ENCODE peak calls at places on chromosome 9, in six cellular contexts. B is brain microvascular endothelial cell, E is upper lobe of right lung, Q is stomach, M is transverse colon, L is uterus. N is an unnamed sample. For H3K27me3, the result is how much of the 10 kb centered on the place peaks cover.

GRCh38 chr9:35102465-35102768 is 514 bp downstream of the STOML2 start:
- DNase-seq in B (peak), E (no peak), Q (no peak), M (peak), L (no peak), N (no peak)

GRCh38 chr9:90300901-90301688 is 341.5 kb downstream of the DIRAS2 start:
- DNase-seq in B (peak), E (no peak), Q (peak), M (peak), L (peak), N (peak)

GRCh38 chr9:114894206-114894605 is 36.2 kb downstream of the TNFSF8 start:
- DNase-seq in B (no peak), E (no peak), Q (no peak), M (no peak), L (no peak), N (no peak)

GRCh38 chr9:112069318-112070169 is 105.6 kb downstream of the SUSD1 start:
- DNase-seq in B (no peak), E (no peak), Q (no peak), M (peak), L (no peak), N (no peak)

GRCh38 chr9:120579139-120579749 is 723 bp downstream of the CDK5RAP2 start:
- DNase-seq in B (no peak), E (no peak), Q (no peak), M (no peak), L (no peak), N (no peak)

GRCh38 chr9:75998107-75998780 is 107.8 kb downstream of the PCSK5 start:
- DNase-seq in B (no peak), E (no peak), Q (no peak), M (no peak), L (no peak), N (no peak)

GRCh38 chr9:124209279-124209678 is 48.5 kb upstream of the NEK6 start:
- DNase-seq in B (no peak), E (peak), Q (no peak), M (no peak), L (no peak), N (no peak)

GRCh38 chr9:132176338-132176737 is 14.5 kb downstream of the NTNG2 start:
- DNase-seq in B (no peak), E (no peak), Q (no peak), M (no peak), L (no peak), N (no peak)

GRCh38 chr9:88660611-88661010 is 125.6 kb downstream of the NXNL2 start:
- DNase-seq in B (peak), E (no peak), Q (no peak), M (no peak), L (no peak), N (no peak)

GRCh38 chr9:91197232-91198181 is 164.2 kb downstream of the AUH start:
- DNase-seq in B (peak), E (no peak), Q (peak), M (peak), L (peak), N (peak)

GRCh38 chr9:119924736-119925135 is 555.5 kb upstream of the BRINP1 start:
- DNase-seq in B (no peak), E (no peak), Q (no peak), M (no peak), L (no peak), N (no peak)

GRCh38 chr9:128128836-128129590 is 1.5 kb upstream of the PTGES2 start:
- DNase-seq in B (no peak), E (no peak), Q (no peak), M (no peak), L (no peak), N (no peak)

GRCh38 chr9:80028501-80028900 is 456.7 kb downstream of the TLE4 start:
- DNase-seq in B (no peak), E (no peak), Q (no peak), M (no peak), L (no peak), N (no peak)

GRCh38 chr9:83231039-83231438 is 168.1 kb upstream of the RASEF start:
- DNase-seq in B (no peak), E (no peak), Q (no peak), M (no peak), L (no peak), N (no peak)

GRCh38 chr9:93826209-93826608 is 128.9 kb downstream of the BARX1 start:
- DNase-seq in B (no peak), E (peak), Q (no peak), M (no peak), L (no peak), N (no peak)

GRCh38 chr9:126482361-126483044 is 131.2 kb upstream of the LMX1B start:
- DNase-seq in B (peak), E (no peak), Q (no peak), M (no peak), L (no peak), N (no peak)

GRCh38 chr9:133119039-133119438 is 2.0 kb downstream of the RALGDS start:
- DNase-seq in B (no peak), E (no peak), Q (no peak), M (no peak), L (no peak), N (no peak)

GRCh38 chr9:33524431-33524947 is 438 bp downstream of the ANKRD18B start:
- DNase-seq in B (no peak), E (no peak), Q (no peak), M (no peak), L (no peak), N (no peak)

GRCh38 chr9:3436629-3437028 is 89.2 kb downstream of the RFX3 start:
- DNase-seq in B (peak), E (no peak), Q (no peak), M (no peak), L (no peak), N (peak)

GRCh38 chr9:92709240-92709639 is 39.3 kb upstream of the IPPK start:
- DNase-seq in B (no peak), E (no peak), Q (no peak), M (no peak), L (no peak), N (no peak)

GRCh38 chr9:122392714-122393113 is 21.9 kb downstream of the PTGS1 start:
- DNase-seq in B (no peak), E (no peak), Q (no peak), M (no peak), L (no peak), N (no peak)

GRCh38 chr9:98806394-98807069 is 938 bp upstream of the GALNT12 start:
- DNase-seq in B (no peak), E (no peak), Q (no peak), M (no peak), L (no peak), N (no peak)

GRCh38 chr9:74025402-74025894 is 471.7 kb upstream of the RORB start:
- DNase-seq in B (no peak), E (no peak), Q (no peak), M (no peak), L (no peak), N (no peak)

GRCh38 chr9:107222020-107222522 is 61.0 kb upstream of the RAD23B start:
- DNase-seq in B (peak), E (no peak), Q (no peak), M (no peak), L (no peak), N (no peak)

GRCh38 chr9:27047126-27047525 is 41.7 kb upstream of the LRRC19 start:
- DNase-seq in B (no peak), E (no peak), Q (no peak), M (no peak), L (no peak), N (no peak)

GRCh38 chr9:105269593-105269992 is 25.1 kb downstream of the SLC44A1 start:
- DNase-seq in B (no peak), E (no peak), Q (no peak), M (no peak), L (no peak), N (no peak)

DNA sequence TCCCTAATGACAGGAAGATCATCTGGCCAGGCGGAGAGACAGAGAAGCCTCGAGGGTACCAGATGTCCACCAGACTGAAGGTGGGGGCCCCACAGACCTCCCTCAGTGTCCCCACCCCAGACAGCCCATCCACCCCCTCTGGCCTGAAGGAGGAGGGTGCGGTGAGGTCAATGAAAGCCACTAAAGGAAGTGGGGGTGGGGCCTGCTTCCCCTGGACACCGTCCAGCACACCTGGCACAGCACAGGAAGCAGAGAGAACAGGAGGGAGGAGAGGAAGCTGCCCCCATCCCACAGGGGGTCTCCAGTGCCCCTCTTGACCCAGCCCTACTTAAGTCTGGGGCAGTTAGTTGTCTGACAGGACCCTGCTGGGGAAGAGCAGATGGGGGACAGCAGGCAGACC is 11.2 kb downstream of the LRRC26 start:
- DNase-seq in B (no peak), E (no peak), Q (no peak), M (peak), L (no peak), N (no peak)
- H3K27me3 ChIP-seq in B (under half), E (half or more), Q (half or more), M (half or more), L (half or more), N (under half)

DNA sequence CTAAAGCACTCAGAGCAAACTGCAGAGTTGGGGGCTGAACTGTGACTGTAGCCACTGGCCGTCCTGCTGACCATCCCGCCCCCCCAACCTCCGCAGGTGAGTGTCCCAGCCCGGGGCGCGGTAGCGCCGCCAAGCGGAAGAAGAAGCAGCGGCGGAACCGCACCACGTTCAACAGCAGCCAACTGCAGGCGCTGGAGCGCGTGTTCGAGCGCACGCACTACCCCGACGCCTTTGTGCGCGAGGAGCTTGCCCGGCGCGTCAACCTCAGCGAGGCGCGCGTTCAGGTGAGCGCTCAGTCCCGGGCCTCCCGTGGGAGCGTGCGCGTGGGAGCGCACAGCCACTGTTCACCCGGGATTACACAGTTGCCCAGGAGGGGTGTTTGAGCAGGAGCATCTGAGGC is 33.7 kb downstream of the PTGES start:
- DNase-seq in B (no peak), E (no peak), Q (no peak), M (no peak), L (no peak), N (no peak)
- TF ChIP-seq CTCF in B (peak), E (no peak), Q (no peak), M (no peak), L (no peak), N (no peak)

GRCh38 chr9:129379181-129379836 is 201.2 kb upstream of the IER5L start:
- DNase-seq in B (no peak), E (peak), Q (no peak), M (no peak), L (peak), N (no peak)

GRCh38 chr9:129375845-129376244 is 197.8 kb upstream of the IER5L start:
- DNase-seq in B (no peak), E (no peak), Q (no peak), M (no peak), L (no peak), N (no peak)

GRCh38 chr9:129381481-129381957 is 203.5 kb upstream of the IER5L start:
- DNase-seq in B (no peak), E (no peak), Q (no peak), M (no peak), L (peak), N (no peak)

GRCh38 chr9:129380961-129381401 is 202.9 kb upstream of the IER5L start:
- DNase-seq in B (no peak), E (no peak), Q (no peak), M (no peak), L (peak), N (no peak)

DNA sequence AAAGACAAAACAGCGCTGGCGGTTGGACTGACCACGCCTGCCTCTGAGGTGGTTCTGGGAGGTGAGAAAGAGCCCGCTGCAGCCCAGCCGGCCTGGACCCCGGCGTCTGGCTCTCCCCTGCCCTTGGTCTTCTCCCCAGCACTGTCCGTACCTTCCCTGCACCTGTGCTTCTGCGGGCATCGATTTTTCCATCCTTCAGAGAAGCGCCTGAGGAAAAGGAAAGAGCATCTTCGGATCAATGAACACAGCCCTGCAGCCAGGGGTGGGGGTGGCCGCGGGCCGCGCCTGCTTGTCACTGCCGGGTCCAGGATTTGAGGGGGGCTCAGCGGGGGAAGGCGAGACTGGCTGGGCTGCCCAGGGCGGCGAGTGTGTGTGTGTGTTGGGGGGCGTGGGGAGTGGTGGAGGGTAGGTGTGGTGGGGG is 200.2 kb upstream of the IER5L start:
- DNase-seq in B (no peak), E (peak), Q (no peak), M (no peak), L (no peak), N (no peak)
- H3K27me3 ChIP-seq in B (under half), E (under half), Q (under half), M (under half), L (under half), N (under half)

DNA sequence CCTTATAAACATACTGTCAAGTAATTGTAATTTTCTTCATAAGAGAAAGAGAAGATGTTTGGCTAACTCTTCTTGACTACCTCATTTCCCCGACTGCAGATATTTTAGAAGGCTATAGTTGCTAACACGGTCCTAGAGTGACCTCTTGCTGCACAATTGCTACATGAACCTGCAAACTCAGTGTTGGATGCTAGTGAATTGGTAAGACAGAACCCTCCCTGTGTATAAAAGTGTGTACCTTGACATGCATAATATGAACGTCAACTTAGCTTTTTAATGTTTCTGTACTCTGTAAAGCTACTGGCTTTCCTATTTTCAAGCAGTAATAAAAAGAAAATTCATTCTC is 46.7 kb upstream of the CER1 start:
- DNase-seq in B (peak), E (no peak), Q (no peak), M (no peak), L (no peak), N (no peak)
- TF ChIP-seq CTCF in B (peak), E (no peak), Q (no peak), M (no peak), L (no peak), N (peak)

DNA sequence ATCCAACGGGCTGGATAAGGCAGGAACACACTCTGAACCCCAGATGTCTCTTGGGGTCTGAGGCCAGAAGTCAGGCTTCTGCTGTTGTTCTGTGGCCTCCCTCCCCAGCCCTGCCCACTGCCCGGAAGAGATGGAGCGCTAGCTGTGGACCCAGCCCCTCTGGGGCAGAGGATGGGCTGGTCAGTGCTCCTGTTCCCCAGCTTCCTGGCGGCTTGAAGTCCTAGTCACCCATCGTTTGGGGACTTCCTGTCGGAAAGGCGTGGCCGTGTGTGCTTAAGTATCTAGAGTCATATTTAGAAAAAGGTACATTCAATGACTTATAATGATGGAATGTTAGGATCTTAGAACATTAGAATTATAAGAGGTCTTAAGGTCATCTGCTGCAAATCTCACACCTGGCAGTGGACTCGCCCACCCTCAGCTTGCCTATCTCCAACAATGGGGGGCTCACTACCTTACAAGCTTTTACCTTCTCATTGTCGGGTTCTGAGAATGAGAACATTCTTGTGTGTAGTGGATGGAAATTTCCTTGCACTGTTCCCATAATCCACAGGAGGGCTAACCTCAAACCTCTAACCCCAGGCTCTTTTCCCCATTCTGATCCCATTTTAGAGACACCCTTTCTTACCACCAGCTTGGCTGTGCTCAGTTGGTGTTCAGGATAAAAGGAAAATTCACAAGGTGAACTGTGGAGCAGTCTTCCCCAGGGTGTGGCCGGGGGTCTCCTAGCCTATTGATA is 13.4 kb upstream of the AIF1L start:
- DNase-seq in B (no peak), E (no peak), Q (no peak), M (no peak), L (no peak), N (no peak)
- H3K27me3 ChIP-seq in B (half or more), E (under half), Q (under half), M (under half), L (under half), N (under half)

GRCh38 chr9:97387504-97387886 is 24.4 kb upstream of the TDRD7 start:
- DNase-seq in B (no peak), E (no peak), Q (no peak), M (no peak), L (no peak), N (no peak)

GRCh38 chr9:97388721-97389238 is 23.1 kb upstream of the TDRD7 start:
- DNase-seq in B (no peak), E (no peak), Q (no peak), M (no peak), L (no peak), N (no peak)

GRCh38 chr9:97389249-97389648 is 22.6 kb upstream of the TDRD7 start:
- DNase-seq in B (no peak), E (no peak), Q (no peak), M (no peak), L (no peak), N (no peak)

GRCh38 chr9:97386733-97387503 is 25.0 kb upstream of the TDRD7 start:
- DNase-seq in B (peak), E (peak), Q (peak), M (peak), L (peak), N (peak)

GRCh38 chr9:97387936-97388684 is 23.8 kb upstream of the TDRD7 start:
- DNase-seq in B (no peak), E (no peak), Q (no peak), M (no peak), L (no peak), N (no peak)
- TF ChIP-seq CTCF in B (no peak), E (no peak), Q (no peak), M (no peak), L (no peak), N (no peak)

DNA sequence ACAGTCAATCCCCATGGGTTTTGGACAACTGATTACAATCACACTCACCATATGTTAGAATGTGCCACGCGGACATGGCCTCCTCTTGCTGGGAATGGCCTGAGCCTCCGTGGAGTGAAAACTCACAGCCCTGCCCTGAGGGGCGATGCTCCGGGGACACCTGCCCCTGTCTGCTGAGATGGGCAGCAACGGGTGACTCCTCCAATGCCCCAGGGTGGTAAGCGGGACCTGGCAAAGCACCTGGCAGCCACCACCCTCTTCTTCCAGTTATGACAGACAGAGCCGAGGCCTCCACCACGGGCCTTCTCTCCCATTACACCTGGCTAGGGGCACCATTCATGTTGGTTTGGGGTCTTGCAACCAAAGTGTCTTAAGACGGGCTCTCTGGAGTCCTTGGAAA is 94.9 kb upstream of the COL5A1 start:
- DNase-seq in B (no peak), E (peak), Q (no peak), M (no peak), L (no peak), N (no peak)
- H3K27me3 ChIP-seq in B (under half), E (under half), Q (under half), M (under half), L (under half), N (under half)

GRCh38 chr9:86854898-86855523 is 92.3 kb downstream of the GAS1 start:
- DNase-seq in B (peak), E (no peak), Q (no peak), M (no peak), L (peak), N (peak)

GRCh38 chr9:86859966-86860365 is 87.3 kb downstream of the GAS1 start:
- DNase-seq in B (no peak), E (no peak), Q (no peak), M (no peak), L (no peak), N (no peak)

GRCh38 chr9:86859056-86859455 is 88.2 kb downstream of the GAS1 start:
- DNase-seq in B (no peak), E (no peak), Q (no peak), M (no peak), L (no peak), N (no peak)

GRCh38 chr9:86856259-86856658 is 91.0 kb downstream of the GAS1 start:
- DNase-seq in B (no peak), E (no peak), Q (no peak), M (no peak), L (no peak), N (no peak)
- TF ChIP-seq CTCF in B (no peak), E (no peak), Q (no peak), M (no peak), L (no peak), N (no peak)

N was measured in AG04450.